ENCODE peak calls at places on chromosome 20, in seven cellular contexts. A, T, J, Q, D, N and Y are unnamed samples.

GRCh38 chr20:51417745-51418529 is 124.6 kb downstream of the NFATC2 start:
- DNase-seq in A (no peak), T (no peak), J (no peak), Q (no peak), D (no peak), N (no peak), Y (no peak)

GRCh38 chr20:4809707-4810106 is 88.0 kb downstream of the PRND start:
- DNase-seq in A (no peak), T (no peak), J (no peak), Q (no peak), D (no peak), N (no peak), Y (no peak)

GRCh38 chr20:64109831-64110391 is 2.5 kb upstream of the NPBWR2 start:
- DNase-seq in A (no peak), T (peak), J (no peak), Q (no peak), D (no peak), N (no peak), Y (no peak)

GRCh38 chr20:24481188-24481587 is 11.8 kb downstream of the SYNDIG1 start:
- DNase-seq in A (no peak), T (no peak), J (no peak), Q (no peak), D (no peak), N (no peak), Y (no peak)

GRCh38 chr20:4726710-4727391 is 5.1 kb downstream of the PRND start:
- DNase-seq in A (no peak), T (no peak), J (no peak), Q (no peak), D (peak), N (peak), Y (no peak)

GRCh38 chr20:1830240-1830639 is 65.0 kb upstream of the SIRPA start:
- DNase-seq in A (peak), T (no peak), J (no peak), Q (no peak), D (peak), N (no peak), Y (peak)

GRCh38 chr20:62876826-62877728 is 15.5 kb upstream of the TCFL5 start:
- DNase-seq in A (no peak), T (no peak), J (no peak), Q (no peak), D (no peak), N (no peak), Y (no peak)

GRCh38 chr20:36394340-36394965 is 88.3 kb downstream of the DLGAP4 start:
- DNase-seq in A (no peak), T (no peak), J (no peak), Q (no peak), D (peak), N (no peak), Y (no peak)

GRCh38 chr20:50691585-50692552 is 527 bp upstream of the RIPOR3 start:
- DNase-seq in A (no peak), T (no peak), J (no peak), Q (peak), D (peak), N (no peak), Y (no peak)

GRCh38 chr20:57389695-57390603 is 1.2 kb upstream of the RBM38 start:
- DNase-seq in A (no peak), T (peak), J (no peak), Q (no peak), D (no peak), N (peak), Y (no peak)

GRCh38 chr20:673606-674005 is 2.0 kb downstream of the SCRT2 start:
- DNase-seq in A (no peak), T (no peak), J (no peak), Q (no peak), D (no peak), N (no peak), Y (no peak)

GRCh38 chr20:32356935-32357868 is 929 bp upstream of the ASXL1 start:
- DNase-seq in A (no peak), T (no peak), J (peak), Q (no peak), D (peak), N (no peak), Y (no peak)